ENCODE peak calls at places on chromosomes 16 and 17, in four cellular contexts. One of them, this sample, is unnamed.

GRCh38 chr16:66553223-66553622 is 847 bp downstream of the CKLF start:
- DNase-seq in fibroblast of lung: no peak
- DNase-seq in A549: no peak
- DNase-seq in activated CD8-positive, alpha-beta T cell treated with anti-CD3 and anti-CD28 coated beads for 36 hours: no peak
- DNase-seq in this sample: no peak

GRCh38 chr16:82655315-82655714 is 28.5 kb downstream of the CDH13 start:
- DNase-seq in fibroblast of lung: peak
- DNase-seq in A549: no peak
- DNase-seq in activated CD8-positive, alpha-beta T cell treated with anti-CD3 and anti-CD28 coated beads for 36 hours: peak
- DNase-seq in this sample: no peak

GRCh38 chr17:4490109-4490591 is 8.5 kb upstream of the SPNS2 start:
- DNase-seq in fibroblast of lung: no peak
- DNase-seq in A549: peak
- DNase-seq in activated CD8-positive, alpha-beta T cell treated with anti-CD3 and anti-CD28 coated beads for 36 hours: no peak
- DNase-seq in this sample: no peak

GRCh38 chr17:7356072-7356549 is 1.2 kb downstream of the TMEM95 start:
- DNase-seq in fibroblast of lung: peak
- DNase-seq in A549: peak
- DNase-seq in activated CD8-positive, alpha-beta T cell treated with anti-CD3 and anti-CD28 coated beads for 36 hours: peak
- DNase-seq in this sample: peak

GRCh38 chr17:14204546-14204945 is 32.1 kb downstream of the CDRT15 start:
- DNase-seq in fibroblast of lung: no peak
- DNase-seq in A549: no peak
- DNase-seq in activated CD8-positive, alpha-beta T cell treated with anti-CD3 and anti-CD28 coated beads for 36 hours: no peak
- DNase-seq in this sample: no peak

GRCh38 chr17:66716236-66717026 is 118.5 kb upstream of the CACNG5 start:
- DNase-seq in fibroblast of lung: peak
- DNase-seq in A549: no peak
- DNase-seq in activated CD8-positive, alpha-beta T cell treated with anti-CD3 and anti-CD28 coated beads for 36 hours: no peak
- DNase-seq in this sample: no peak

GRCh38 chr16:48203974-48204824 is 39.9 kb upstream of the LONP2 start:
- DNase-seq in fibroblast of lung: no peak
- DNase-seq in A549: no peak
- DNase-seq in activated CD8-positive, alpha-beta T cell treated with anti-CD3 and anti-CD28 coated beads for 36 hours: no peak
- DNase-seq in this sample: no peak

GRCh38 chr16:31409433-31409832 is 16.3 kb downstream of the ITGAD start:
- DNase-seq in fibroblast of lung: peak
- DNase-seq in A549: no peak
- DNase-seq in activated CD8-positive, alpha-beta T cell treated with anti-CD3 and anti-CD28 coated beads for 36 hours: no peak
- DNase-seq in this sample: no peak

GRCh38 chr16:2471016-2471652 is at the start of gene NTN3:
- DNase-seq in fibroblast of lung: no peak
- DNase-seq in A549: no peak
- DNase-seq in activated CD8-positive, alpha-beta T cell treated with anti-CD3 and anti-CD28 coated beads for 36 hours: peak
- DNase-seq in this sample: no peak

GRCh38 chr17:73286863-73287296 is 24.9 kb downstream of the CDC42EP4 start:
- DNase-seq in fibroblast of lung: peak
- DNase-seq in A549: no peak
- DNase-seq in activated CD8-positive, alpha-beta T cell treated with anti-CD3 and anti-CD28 coated beads for 36 hours: no peak
- DNase-seq in this sample: no peak

GRCh38 chr16:2213817-2214720 is 571 bp downstream of the PGP start:
- DNase-seq in fibroblast of lung: no peak
- DNase-seq in A549: no peak
- DNase-seq in activated CD8-positive, alpha-beta T cell treated with anti-CD3 and anti-CD28 coated beads for 36 hours: no peak
- DNase-seq in this sample: no peak

GRCh38 chr17:28881533-28882056 is 15.9 kb downstream of the FLOT2 start:
- DNase-seq in fibroblast of lung: no peak
- DNase-seq in A549: no peak
- DNase-seq in activated CD8-positive, alpha-beta T cell treated with anti-CD3 and anti-CD28 coated beads for 36 hours: no peak
- DNase-seq in this sample: no peak

GRCh38 chr16:77610496-77610895 is 111.8 kb upstream of the NUDT7 start:
- DNase-seq in fibroblast of lung: no peak
- DNase-seq in A549: no peak
- DNase-seq in activated CD8-positive, alpha-beta T cell treated with anti-CD3 and anti-CD28 coated beads for 36 hours: no peak
- DNase-seq in this sample: no peak

GRCh38 chr16:24124291-24124690 is 131.8 kb upstream of the CACNG3 start:
- DNase-seq in fibroblast of lung: no peak
- DNase-seq in A549: no peak
- DNase-seq in activated CD8-positive, alpha-beta T cell treated with anti-CD3 and anti-CD28 coated beads for 36 hours: no peak
- DNase-seq in this sample: no peak

GRCh38 chr17:29613371-29613837 is 9.3 kb downstream of the CORO6 start:
- DNase-seq in fibroblast of lung: peak
- DNase-seq in A549: no peak
- DNase-seq in activated CD8-positive, alpha-beta T cell treated with anti-CD3 and anti-CD28 coated beads for 36 hours: peak
- DNase-seq in this sample: peak

GRCh38 chr16:10951016-10951415 is 6.7 kb downstream of the CLEC16A start:
- DNase-seq in fibroblast of lung: no peak
- DNase-seq in A549: no peak
- DNase-seq in activated CD8-positive, alpha-beta T cell treated with anti-CD3 and anti-CD28 coated beads for 36 hours: no peak
- DNase-seq in this sample: no peak

GRCh38 chr17:82753516-82753915 is 1.7 kb downstream of the TBCD start:
- DNase-seq in fibroblast of lung: no peak
- DNase-seq in A549: no peak
- DNase-seq in activated CD8-positive, alpha-beta T cell treated with anti-CD3 and anti-CD28 coated beads for 36 hours: no peak
- DNase-seq in this sample: no peak

GRCh38 chr17:83099570-83100181 is 20.3 kb downstream of the METRNL start:
- DNase-seq in fibroblast of lung: peak
- DNase-seq in A549: no peak
- DNase-seq in activated CD8-positive, alpha-beta T cell treated with anti-CD3 and anti-CD28 coated beads for 36 hours: no peak
- DNase-seq in this sample: no peak

GRCh38 chr17:34578016-34578415 is 1.4 kb upstream of the TMEM132E start:
- DNase-seq in fibroblast of lung: no peak
- DNase-seq in A549: no peak
- DNase-seq in activated CD8-positive, alpha-beta T cell treated with anti-CD3 and anti-CD28 coated beads for 36 hours: no peak
- DNase-seq in this sample: no peak

GRCh38 chr16:27127293-27127692 is 60.6 kb downstream of the C16orf82 start:
- DNase-seq in fibroblast of lung: peak
- DNase-seq in A549: no peak
- DNase-seq in activated CD8-positive, alpha-beta T cell treated with anti-CD3 and anti-CD28 coated beads for 36 hours: no peak
- DNase-seq in this sample: no peak

GRCh38 chr16:24906199-24906808 is 60.5 kb downstream of the SLC5A11 start:
- DNase-seq in fibroblast of lung: peak
- DNase-seq in A549: no peak
- DNase-seq in activated CD8-positive, alpha-beta T cell treated with anti-CD3 and anti-CD28 coated beads for 36 hours: no peak
- DNase-seq in this sample: no peak

GRCh38 chr17:67056746-67057490 is 12.6 kb downstream of the CACNG1 start:
- DNase-seq in fibroblast of lung: no peak
- DNase-seq in A549: no peak
- DNase-seq in activated CD8-positive, alpha-beta T cell treated with anti-CD3 and anti-CD28 coated beads for 36 hours: no peak
- DNase-seq in this sample: no peak

GRCh38 chr17:79933863-79934652 is 94.8 kb upstream of the CBX4 start:
- DNase-seq in fibroblast of lung: peak
- DNase-seq in A549: peak
- DNase-seq in activated CD8-positive, alpha-beta T cell treated with anti-CD3 and anti-CD28 coated beads for 36 hours: peak
- DNase-seq in this sample: no peak

GRCh38 chr17:32516450-32516849 is 29.7 kb downstream of the CDK5R1 start:
- DNase-seq in fibroblast of lung: no peak
- DNase-seq in A549: no peak
- DNase-seq in activated CD8-positive, alpha-beta T cell treated with anti-CD3 and anti-CD28 coated beads for 36 hours: no peak
- DNase-seq in this sample: no peak

GRCh38 chr16:66260522-66261290 is 105.8 kb upstream of the CDH5 start:
- DNase-seq in fibroblast of lung: no peak
- DNase-seq in A549: no peak
- DNase-seq in activated CD8-positive, alpha-beta T cell treated with anti-CD3 and anti-CD28 coated beads for 36 hours: no peak
- DNase-seq in this sample: no peak

GRCh38 chr17:42325026-42325425 is 36.7 kb downstream of the STAT5A start:
- DNase-seq in fibroblast of lung: peak
- DNase-seq in A549: peak
- DNase-seq in activated CD8-positive, alpha-beta T cell treated with anti-CD3 and anti-CD28 coated beads for 36 hours: no peak
- DNase-seq in this sample: no peak

GRCh38 chr17:50484341-50485155 is 5.9 kb downstream of the RSAD1 start:
- DNase-seq in fibroblast of lung: no peak
- DNase-seq in A549: no peak
- DNase-seq in activated CD8-positive, alpha-beta T cell treated with anti-CD3 and anti-CD28 coated beads for 36 hours: no peak
- DNase-seq in this sample: no peak

GRCh38 chr17:50482516-50482915 is 3.9 kb downstream of the RSAD1 start:
- DNase-seq in fibroblast of lung: peak
- DNase-seq in A549: peak
- DNase-seq in activated CD8-positive, alpha-beta T cell treated with anti-CD3 and anti-CD28 coated beads for 36 hours: peak
- DNase-seq in this sample: peak

GRCh38 chr17:50482110-50482509 is 3.5 kb downstream of the RSAD1 start:
- DNase-seq in fibroblast of lung: no peak
- DNase-seq in A549: no peak
- DNase-seq in activated CD8-positive, alpha-beta T cell treated with anti-CD3 and anti-CD28 coated beads for 36 hours: no peak
- DNase-seq in this sample: no peak

GRCh38 chr17:50481648-50482047 is 3.0 kb downstream of the RSAD1 start:
- DNase-seq in fibroblast of lung: no peak
- DNase-seq in A549: no peak
- DNase-seq in activated CD8-positive, alpha-beta T cell treated with anti-CD3 and anti-CD28 coated beads for 36 hours: no peak
- DNase-seq in this sample: no peak

GRCh38 chr17:50483266-50483665 is 4.6 kb downstream of the RSAD1 start:
- DNase-seq in fibroblast of lung: no peak
- DNase-seq in A549: no peak
- DNase-seq in activated CD8-positive, alpha-beta T cell treated with anti-CD3 and anti-CD28 coated beads for 36 hours: no peak
- DNase-seq in this sample: no peak
- TF ChIP-seq CTCF in fibroblast of lung: no peak
- TF ChIP-seq CTCF in A549: no peak
- TF ChIP-seq CTCF in activated CD8-positive, alpha-beta T cell treated with anti-CD3 and anti-CD28 coated beads for 36 hours: no peak
- TF ChIP-seq CTCF in this sample: no peak

GRCh38 chr17:75271955-75272847 is 1.2 kb upstream of the MIF4GD start:
- DNase-seq in fibroblast of lung: peak
- DNase-seq in A549: no peak
- DNase-seq in activated CD8-positive, alpha-beta T cell treated with anti-CD3 and anti-CD28 coated beads for 36 hours: peak
- DNase-seq in this sample: no peak
- TF ChIP-seq CTCF in fibroblast of lung: no peak
- TF ChIP-seq CTCF in A549: no peak
- TF ChIP-seq CTCF in activated CD8-positive, alpha-beta T cell treated with anti-CD3 and anti-CD28 coated beads for 36 hours: no peak
- TF ChIP-seq CTCF in this sample: no peak

GRCh38 chr16:88667496-88667895 is 4.6 kb upstream of the MVD start:
- DNase-seq in fibroblast of lung: no peak
- DNase-seq in A549: no peak
- DNase-seq in activated CD8-positive, alpha-beta T cell treated with anti-CD3 and anti-CD28 coated beads for 36 hours: no peak
- DNase-seq in this sample: no peak
- TF ChIP-seq CTCF in fibroblast of lung: no peak
- TF ChIP-seq CTCF in A549: no peak
- TF ChIP-seq CTCF in activated CD8-positive, alpha-beta T cell treated with anti-CD3 and anti-CD28 coated beads for 36 hours: no peak
- TF ChIP-seq CTCF in this sample: no peak

GRCh38 chr17:36545465-36546417 is 1.0 kb downstream of the GGNBP2 start:
- DNase-seq in fibroblast of lung: peak
- DNase-seq in A549: peak
- DNase-seq in activated CD8-positive, alpha-beta T cell treated with anti-CD3 and anti-CD28 coated beads for 36 hours: peak
- DNase-seq in this sample: peak
- TF ChIP-seq CTCF in fibroblast of lung: no peak
- TF ChIP-seq CTCF in A549: no peak
- TF ChIP-seq CTCF in activated CD8-positive, alpha-beta T cell treated with anti-CD3 and anti-CD28 coated beads for 36 hours: no peak
- TF ChIP-seq CTCF in this sample: no peak

GRCh38 chr17:56629450-56630187 is 36.1 kb downstream of the NOG start:
- DNase-seq in fibroblast of lung: peak
- DNase-seq in A549: peak
- DNase-seq in activated CD8-positive, alpha-beta T cell treated with anti-CD3 and anti-CD28 coated beads for 36 hours: peak
- DNase-seq in this sample: no peak
- TF ChIP-seq CTCF in fibroblast of lung: peak
- TF ChIP-seq CTCF in A549: peak
- TF ChIP-seq CTCF in activated CD8-positive, alpha-beta T cell treated with anti-CD3 and anti-CD28 coated beads for 36 hours: no peak
- TF ChIP-seq CTCF in this sample: no peak

GRCh38 chr17:55325405-55325804 is 60.6 kb downstream of the HLF start:
- DNase-seq in fibroblast of lung: no peak
- DNase-seq in A549: no peak
- DNase-seq in activated CD8-positive, alpha-beta T cell treated with anti-CD3 and anti-CD28 coated beads for 36 hours: no peak
- DNase-seq in this sample: no peak
- TF ChIP-seq CTCF in fibroblast of lung: no peak
- TF ChIP-seq CTCF in A549: no peak
- TF ChIP-seq CTCF in activated CD8-positive, alpha-beta T cell treated with anti-CD3 and anti-CD28 coated beads for 36 hours: no peak
- TF ChIP-seq CTCF in this sample: no peak

GRCh38 chr17:38333635-38334295 is 10.0 kb downstream of the GPR179 start:
- DNase-seq in fibroblast of lung: no peak
- DNase-seq in A549: peak
- DNase-seq in activated CD8-positive, alpha-beta T cell treated with anti-CD3 and anti-CD28 coated beads for 36 hours: peak
- DNase-seq in this sample: peak
- TF ChIP-seq CTCF in fibroblast of lung: peak
- TF ChIP-seq CTCF in A549: peak
- TF ChIP-seq CTCF in activated CD8-positive, alpha-beta T cell treated with anti-CD3 and anti-CD28 coated beads for 36 hours: peak
- TF ChIP-seq CTCF in this sample: peak

DNA sequence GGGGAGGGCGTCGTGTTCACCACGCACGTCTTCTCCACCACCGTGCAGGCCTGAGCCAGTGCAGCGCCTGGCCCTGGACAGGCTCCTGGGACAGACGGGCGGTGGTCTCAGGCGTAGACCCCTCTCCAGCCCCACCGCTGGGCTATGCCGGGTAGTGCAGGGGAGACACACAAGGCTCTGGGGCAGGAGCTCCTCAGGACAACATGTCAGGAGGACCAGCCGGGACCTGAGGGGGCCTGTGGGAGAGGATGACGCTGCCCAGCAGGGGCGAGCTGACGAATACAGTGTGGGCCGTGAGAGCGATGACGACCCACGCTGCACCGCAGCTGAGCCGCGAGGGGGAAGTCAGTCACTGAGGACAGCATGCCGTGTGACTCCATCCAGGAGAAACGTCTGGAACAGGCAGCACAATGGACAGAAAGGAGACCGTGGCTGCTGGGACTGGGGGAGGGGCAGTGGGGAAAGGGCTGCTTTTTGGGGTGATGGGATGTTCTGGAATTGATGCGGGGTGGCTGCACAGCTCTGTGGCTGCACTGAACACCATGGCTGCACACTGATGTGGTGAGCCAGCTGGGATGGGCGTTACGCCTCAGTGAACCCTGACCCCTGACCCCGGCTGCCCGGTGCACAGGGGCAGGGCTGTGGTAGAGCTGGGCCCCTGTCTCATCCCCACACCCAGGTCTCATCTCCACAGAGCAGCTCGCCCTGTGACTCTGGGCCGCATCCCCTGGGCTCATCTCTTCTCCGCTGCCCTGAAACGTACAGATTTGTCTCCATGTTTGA is 20.2 kb downstream of the DNASE1 start:
- DNase-seq in fibroblast of lung: no peak
- DNase-seq in A549: no peak
- DNase-seq in activated CD8-positive, alpha-beta T cell treated with anti-CD3 and anti-CD28 coated beads for 36 hours: no peak
- DNase-seq in this sample: no peak
- TF ChIP-seq CTCF in fibroblast of lung: no peak
- TF ChIP-seq CTCF in A549: no peak
- TF ChIP-seq CTCF in activated CD8-positive, alpha-beta T cell treated with anti-CD3 and anti-CD28 coated beads for 36 hours: no peak
- TF ChIP-seq CTCF in this sample: no peak

GRCh38 chr16:50300942-50301625 is 34.7 kb downstream of the ADCY7 start:
- DNase-seq in fibroblast of lung: peak
- DNase-seq in A549: no peak
- DNase-seq in activated CD8-positive, alpha-beta T cell treated with anti-CD3 and anti-CD28 coated beads for 36 hours: no peak
- DNase-seq in this sample: no peak

GRCh38 chr16:50298591-50299507 is 32.5 kb downstream of the ADCY7 start:
- DNase-seq in fibroblast of lung: no peak
- DNase-seq in A549: no peak
- DNase-seq in activated CD8-positive, alpha-beta T cell treated with anti-CD3 and anti-CD28 coated beads for 36 hours: no peak
- DNase-seq in this sample: no peak

GRCh38 chr16:50298075-50298460 is 31.7 kb downstream of the ADCY7 start:
- DNase-seq in fibroblast of lung: no peak
- DNase-seq in A549: no peak
- DNase-seq in activated CD8-positive, alpha-beta T cell treated with anti-CD3 and anti-CD28 coated beads for 36 hours: no peak
- DNase-seq in this sample: no peak

GRCh38 chr16:50297301-50298074 is 31.1 kb downstream of the ADCY7 start:
- DNase-seq in fibroblast of lung: no peak
- DNase-seq in A549: no peak
- DNase-seq in activated CD8-positive, alpha-beta T cell treated with anti-CD3 and anti-CD28 coated beads for 36 hours: no peak
- DNase-seq in this sample: no peak

GRCh38 chr16:50299508-50300105 is 33.3 kb downstream of the ADCY7 start:
- DNase-seq in fibroblast of lung: no peak
- DNase-seq in A549: no peak
- DNase-seq in activated CD8-positive, alpha-beta T cell treated with anti-CD3 and anti-CD28 coated beads for 36 hours: no peak
- DNase-seq in this sample: no peak
- TF ChIP-seq CTCF in fibroblast of lung: no peak
- TF ChIP-seq CTCF in A549: no peak
- TF ChIP-seq CTCF in activated CD8-positive, alpha-beta T cell treated with anti-CD3 and anti-CD28 coated beads for 36 hours: no peak
- TF ChIP-seq CTCF in this sample: no peak

This sample was measured in GM10248.